ENCODE peak calls at places on chromosomes 1 and 21, in eight cellular contexts. L, B, O, X, Z, S, C and V are unnamed samples.

GRCh38 chr1:34906756-34907155 is 22.7 kb downstream of the DLGAP3 start:
- DNase-seq in L (no peak), B (no peak), O (no peak), X (no peak), Z (no peak), S (no peak), C (no peak), V (no peak)

GRCh38 chr1:114695430-114696093 is at the start of gene AMPD1:
- DNase-seq in L (peak), B (no peak), O (no peak), X (no peak), Z (peak), S (peak), C (no peak), V (peak)

GRCh38 chr1:94012686-94013330 is 103.6 kb upstream of the GCLM start:
- DNase-seq in L (no peak), B (no peak), O (no peak), X (no peak), Z (no peak), S (no peak), C (no peak), V (no peak)

GRCh38 chr1:154304664-154305337 is 16.1 kb upstream of the AQP10 start:
- DNase-seq in L (no peak), B (no peak), O (no peak), X (no peak), Z (no peak), S (no peak), C (no peak), V (peak)

GRCh38 chr21:25857308-25858099 is 122.7 kb downstream of the GABPA start:
- DNase-seq in L (no peak), B (no peak), O (no peak), X (no peak), Z (no peak), S (no peak), C (no peak), V (no peak)

GRCh38 chr1:201511925-201512539 is 5.1 kb upstream of the CSRP1 start:
- DNase-seq in L (peak), B (no peak), O (no peak), X (peak), Z (peak), S (no peak), C (no peak), V (peak)

GRCh38 chr1:172990598-172991215 is 60.0 kb downstream of the TNFSF18 start:
- DNase-seq in L (no peak), B (no peak), O (no peak), X (no peak), Z (no peak), S (peak), C (no peak), V (no peak)

GRCh38 chr1:41950820-41951219 is 32.1 kb upstream of the HIVEP3 start:
- DNase-seq in L (no peak), B (no peak), O (no peak), X (no peak), Z (peak), S (no peak), C (no peak), V (peak)

DNA sequence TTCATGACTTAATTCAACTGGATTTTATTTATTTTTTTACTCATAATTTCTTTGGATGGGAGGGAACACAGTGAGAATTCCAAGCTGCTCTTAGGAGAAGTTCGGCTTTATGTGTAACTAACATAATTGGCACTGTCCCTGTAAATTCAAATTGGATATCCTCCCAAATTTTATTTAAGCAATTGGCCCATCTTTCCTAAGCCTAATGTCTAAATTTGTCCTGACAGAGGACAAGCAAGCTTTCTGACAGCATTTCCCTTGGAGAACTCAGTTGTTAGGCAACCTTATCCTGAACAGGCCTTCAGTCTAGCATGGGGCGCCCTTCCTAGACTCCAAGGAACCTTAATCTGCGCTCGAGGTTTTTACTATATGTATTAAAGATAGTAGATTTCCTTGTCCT is 550.3 kb downstream of the NUF2 start:
- DNase-seq in L (no peak), B (no peak), O (no peak), X (no peak), Z (no peak), S (no peak), C (no peak), V (no peak)
- TF ChIP-seq CTCF in L (no peak), B (no peak), O (no peak), X (no peak), Z (no peak), S (no peak), C (no peak), V (no peak)

DNA sequence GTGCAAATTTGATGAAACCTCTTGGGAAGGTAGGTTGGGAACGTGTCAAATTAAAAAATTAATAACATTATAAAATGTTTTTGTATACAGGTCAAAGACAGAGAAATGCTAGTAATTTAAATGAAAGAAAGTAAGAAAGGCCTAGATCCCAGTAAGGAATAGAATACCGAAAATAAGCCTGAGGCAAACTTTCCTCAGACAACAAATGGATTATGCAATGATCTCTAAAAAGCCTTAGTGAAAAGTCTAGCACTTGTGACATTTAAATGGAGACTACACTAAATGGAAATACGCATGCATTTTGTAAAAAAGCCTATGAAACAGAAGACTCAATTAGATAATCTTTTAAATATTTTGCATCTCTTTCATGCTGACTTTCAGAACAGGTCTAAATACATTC is 138.5 kb upstream of the ZNHIT6 start:
- DNase-seq in L (no peak), B (no peak), O (no peak), X (no peak), Z (no peak), S (no peak), C (no peak), V (no peak)
- H3K4me3 ChIP-seq in L (no peak), B (no peak), O (no peak), X (no peak), Z (no peak), S (no peak), C (no peak), V (no peak)

GRCh38 chr1:166884971-166885370 is 8.9 kb upstream of the TADA1 start:
- DNase-seq in L (no peak), B (no peak), O (no peak), X (no peak), Z (peak), S (no peak), C (no peak), V (peak)

GRCh38 chr1:166888710-166889109 is 12.6 kb upstream of the TADA1 start:
- DNase-seq in L (no peak), B (no peak), O (no peak), X (no peak), Z (no peak), S (no peak), C (no peak), V (no peak)

GRCh38 chr1:166882893-166883292 is 6.8 kb upstream of the TADA1 start:
- DNase-seq in L (no peak), B (no peak), O (no peak), X (no peak), Z (no peak), S (no peak), C (no peak), V (no peak)

GRCh38 chr1:166884040-166884642 is 8.1 kb upstream of the TADA1 start:
- DNase-seq in L (peak), B (no peak), O (no peak), X (peak), Z (no peak), S (no peak), C (no peak), V (peak)
- TF ChIP-seq CTCF in L (peak), B (peak), O (peak), X (peak), Z (peak), S (peak), C (no peak), V (peak)

GRCh38 chr21:45951676-45952075 is 29.9 kb upstream of the COL6A1 start:
- DNase-seq in L (no peak), B (no peak), O (no peak), X (no peak), Z (no peak), S (no peak), C (no peak), V (no peak)

GRCh38 chr21:45948576-45949141 is 32.9 kb upstream of the COL6A1 start:
- DNase-seq in L (no peak), B (no peak), O (no peak), X (no peak), Z (no peak), S (no peak), C (no peak), V (no peak)

GRCh38 chr21:45952974-45953373 is 28.6 kb upstream of the COL6A1 start:
- DNase-seq in L (no peak), B (no peak), O (no peak), X (no peak), Z (no peak), S (no peak), C (no peak), V (no peak)

GRCh38 chr21:45949928-45950739 is 31.4 kb upstream of the COL6A1 start:
- DNase-seq in L (no peak), B (no peak), O (no peak), X (no peak), Z (no peak), S (no peak), C (no peak), V (no peak)

GRCh38 chr21:45950740-45951515 is 30.6 kb upstream of the COL6A1 start:
- DNase-seq in L (peak), B (no peak), O (no peak), X (peak), Z (no peak), S (peak), C (peak), V (no peak)
- H3K4me3 ChIP-seq in L (no peak), B (no peak), O (no peak), X (no peak), Z (no peak), S (no peak), C (no peak), V (no peak)

GRCh38 chr1:26862781-26863676 is at the start of gene SFN:
- DNase-seq in L (peak), B (no peak), O (no peak), X (peak), Z (peak), S (no peak), C (peak), V (peak)

GRCh38 chr1:26858891-26859630 is 3.9 kb upstream of the SFN start:
- DNase-seq in L (no peak), B (no peak), O (no peak), X (no peak), Z (no peak), S (no peak), C (no peak), V (no peak)

GRCh38 chr1:26863677-26864060 is 720 bp downstream of the SFN start:
- DNase-seq in L (no peak), B (no peak), O (no peak), X (no peak), Z (no peak), S (no peak), C (no peak), V (no peak)

GRCh38 chr1:26861889-26862371 is 1.0 kb upstream of the SFN start:
- DNase-seq in L (no peak), B (no peak), O (no peak), X (no peak), Z (no peak), S (no peak), C (peak), V (no peak)

GRCh38 chr1:26861286-26861701 is 1.7 kb upstream of the SFN start:
- DNase-seq in L (no peak), B (no peak), O (no peak), X (no peak), Z (no peak), S (no peak), C (peak), V (no peak)
- TF ChIP-seq CTCF in L (no peak), B (no peak), O (no peak), X (no peak), Z (no peak), S (peak), C (peak), V (no peak)

GRCh38 chr1:44830900-44831304 is 12.2 kb downstream of the PTCH2 start:
- DNase-seq in L (no peak), B (no peak), O (no peak), X (no peak), Z (no peak), S (no peak), C (no peak), V (no peak)
- H3K4me3 ChIP-seq in L (no peak), B (no peak), O (no peak), X (no peak), Z (no peak), S (no peak), C (no peak), V (no peak)